ENCODE peak calls at places on chromosomes 13 and 19, in five cellular contexts. W, B, A, S and O are unnamed samples.

GRCh38 chr19:1907563-1908363 is 2.6 kb downstream of the ADAT3 start:
- DNase-seq in W (no peak), B (no peak), A (no peak), S (peak; percentile 45), O (no peak)

GRCh38 chr19:46845959-46846459 is 4.6 kb downstream of the AP2S1 start:
- DNase-seq in W (no peak), B (no peak), A (peak; percentile 29), S (no peak), O (no peak)

GRCh38 chr19:850221-850978 is 1.7 kb upstream of the ELANE start:
- DNase-seq in W (peak; percentile 94), B (peak; percentile 85), A (peak; percentile 42), S (peak; percentile 96), O (peak; percentile 96)

GRCh38 chr19:16562608-16563025 is 9.6 kb downstream of the SLC35E1 start:
- DNase-seq in W (no peak), B (no peak), A (no peak), S (no peak), O (no peak)

GRCh38 chr13:97912139-97912535 is 41.3 kb upstream of the IPO5 start:
- DNase-seq in W (no peak), B (no peak), A (no peak), S (no peak), O (no peak)

GRCh38 chr19:17358395-17358794 is 18.7 kb downstream of the PLVAP start:
- DNase-seq in W (no peak), B (no peak), A (no peak), S (no peak), O (peak; percentile 92)

GRCh38 chr19:38662508-38663155 is 15.2 kb downstream of the ACTN4 start:
- DNase-seq in W (no peak), B (no peak), A (no peak), S (no peak), O (no peak)

GRCh38 chr13:69690999-69691398 is 416.6 kb upstream of the ATXN8OS start:
- DNase-seq in W (no peak), B (no peak), A (no peak), S (no peak), O (no peak)

GRCh38 chr19:18999016-18999758 is 34.1 kb downstream of the SUGP2 start:
- DNase-seq in W (no peak), B (no peak), A (no peak), S (no peak), O (no peak)

GRCh38 chr13:39364797-39365468 is 238.1 kb downstream of the LHFPL6 start:
- DNase-seq in W (no peak), B (no peak), A (no peak), S (no peak), O (no peak)

GRCh38 chr19:42343344-42344110 is 18.1 kb downstream of the MEGF8 start:
- DNase-seq in W (peak; percentile 48), B (no peak), A (no peak), S (no peak), O (no peak)

GRCh38 chr19:22735911-22736645 is 47.9 kb downstream of the ZNF99 start:
- DNase-seq in W (no peak), B (peak; percentile 16), A (no peak), S (no peak), O (no peak)

GRCh38 chr19:1327125-1327524 is 41.5 kb downstream of the EFNA2 start:
- DNase-seq in W (no peak), B (no peak), A (no peak), S (no peak), O (no peak)

GRCh38 chr19:4061683-4062575 is 4.8 kb downstream of the ZBTB7A start:
- DNase-seq in W (no peak), B (peak; percentile 73), A (no peak), S (peak; percentile 46), O (no peak)

GRCh38 chr13:31639443-31640163 is 99.7 kb upstream of the RXFP2 start:
- DNase-seq in W (no peak), B (no peak), A (no peak), S (no peak), O (no peak)

GRCh38 chr13:96632536-96633320 is 361.5 kb downstream of the OXGR1 start:
- DNase-seq in W (no peak), B (no peak), A (no peak), S (no peak), O (no peak)

GRCh38 chr19:49746206-49746958 is 16.7 kb downstream of the TSKS start:
- DNase-seq in W (peak; percentile 79), B (peak; percentile 60), A (no peak), S (peak; percentile 68), O (no peak)

GRCh38 chr13:99980201-99981114 is 1.1 kb upstream of the ZIC2 start:
- DNase-seq in W (peak; percentile 78), B (peak; percentile 84), A (no peak), S (peak; percentile 35), O (peak; percentile 96)

GRCh38 chr19:6767357-6768235 is at the start of gene SH2D3A:
- DNase-seq in W (peak; percentile 84), B (peak; percentile 85), A (peak; percentile 97), S (no peak), O (peak; percentile 47)

GRCh38 chr13:40648040-40648439 is 18.4 kb downstream of the FOXO1 start:
- DNase-seq in W (no peak), B (no peak), A (no peak), S (no peak), O (no peak)

GRCh38 chr19:5397804-5398692 is 57.2 kb upstream of the ZNRF4 start:
- DNase-seq in W (no peak), B (no peak), A (no peak), S (no peak), O (no peak)

GRCh38 chr13:40666058-40666904 is at the start of gene FOXO1:
- DNase-seq in W (peak; percentile 95), B (peak; percentile 94), A (peak; percentile 87), S (peak; percentile 92), O (peak; percentile 94)

GRCh38 chr19:45973564-45974338 is at the start of gene NOVA2:
- DNase-seq in W (peak; percentile 90), B (peak; percentile 83), A (no peak), S (peak; percentile 53), O (peak; percentile 89)

GRCh38 chr13:27171830-27172494 is 351 bp upstream of the USP12 start:
- DNase-seq in W (peak; percentile 96), B (peak; percentile 96), A (peak; percentile 85), S (peak; percentile 85), O (peak; percentile 74)

DNA sequence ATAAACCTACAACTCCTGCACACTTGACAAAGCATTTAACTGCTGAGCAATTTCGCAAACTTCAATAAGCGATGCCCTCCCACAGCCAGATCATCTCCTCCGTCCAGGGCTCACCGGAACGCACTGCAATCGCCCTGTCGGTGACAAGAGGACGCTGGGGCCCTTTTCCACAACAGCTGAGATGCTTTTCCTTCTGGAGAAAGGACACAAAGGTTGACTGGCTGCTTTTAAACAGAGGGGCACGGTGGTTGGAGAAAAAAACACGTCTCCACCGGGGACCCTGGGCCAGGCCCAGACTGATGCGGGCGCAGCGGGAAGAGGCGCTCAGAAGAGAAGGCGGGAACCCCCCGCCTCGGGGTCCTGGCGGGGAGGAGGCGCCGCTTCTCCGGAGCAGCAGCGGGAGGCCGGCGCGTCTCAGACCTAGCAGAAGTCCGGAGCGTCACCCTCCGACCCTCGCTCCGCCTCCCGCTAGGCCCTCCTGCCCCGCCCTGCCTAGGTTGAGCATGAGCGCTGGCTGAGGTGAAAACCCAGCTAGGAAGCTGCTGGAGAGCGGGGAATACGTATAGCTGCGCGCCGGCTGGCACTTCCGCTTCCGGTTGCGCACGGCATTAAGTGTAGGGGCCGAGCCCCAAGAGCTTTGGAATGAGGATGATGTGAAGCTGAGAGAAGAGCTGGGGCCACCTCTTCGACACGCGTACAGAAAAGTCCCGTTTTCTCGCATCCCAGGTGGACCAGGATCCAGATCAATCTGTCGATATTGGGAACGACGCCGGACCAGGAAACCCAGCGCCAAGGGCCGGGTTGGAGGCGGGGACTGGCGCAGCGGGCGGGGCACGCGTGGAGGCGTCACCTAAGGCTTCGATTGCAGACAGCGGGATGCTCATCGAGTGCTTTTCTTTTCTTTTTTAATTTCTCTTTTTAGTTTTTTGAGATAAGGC is at the start of gene ZNF846:
- DNase-seq in W (peak; percentile 96), B (peak; percentile 94), A (peak; percentile 92), S (peak; percentile 92), O (peak; percentile 95)
- TF ChIP-seq POLR2A in W (no peak), B (peak; percentile 49), A (peak; percentile 83), S (peak; percentile 59), O (peak; percentile 74)

GRCh38 chr19:36418287-36419001 is at the start of gene ZFP82:
- DNase-seq in W (peak; percentile 93), B (peak; percentile 73), A (peak; percentile 71), S (peak; percentile 72), O (peak; percentile 71)
- TF ChIP-seq POLR2A in W (no peak), B (peak; percentile 26), A (peak; percentile 18), S (no peak), O (peak; percentile 87)

GRCh38 chr13:77016888-77017623 is 9.9 kb downstream of the FBXL3 start:
- DNase-seq in W (no peak), B (no peak), A (no peak), S (no peak), O (no peak)
- TF ChIP-seq POLR2A in W (no peak), B (no peak), A (no peak), S (no peak), O (no peak)

DNA sequence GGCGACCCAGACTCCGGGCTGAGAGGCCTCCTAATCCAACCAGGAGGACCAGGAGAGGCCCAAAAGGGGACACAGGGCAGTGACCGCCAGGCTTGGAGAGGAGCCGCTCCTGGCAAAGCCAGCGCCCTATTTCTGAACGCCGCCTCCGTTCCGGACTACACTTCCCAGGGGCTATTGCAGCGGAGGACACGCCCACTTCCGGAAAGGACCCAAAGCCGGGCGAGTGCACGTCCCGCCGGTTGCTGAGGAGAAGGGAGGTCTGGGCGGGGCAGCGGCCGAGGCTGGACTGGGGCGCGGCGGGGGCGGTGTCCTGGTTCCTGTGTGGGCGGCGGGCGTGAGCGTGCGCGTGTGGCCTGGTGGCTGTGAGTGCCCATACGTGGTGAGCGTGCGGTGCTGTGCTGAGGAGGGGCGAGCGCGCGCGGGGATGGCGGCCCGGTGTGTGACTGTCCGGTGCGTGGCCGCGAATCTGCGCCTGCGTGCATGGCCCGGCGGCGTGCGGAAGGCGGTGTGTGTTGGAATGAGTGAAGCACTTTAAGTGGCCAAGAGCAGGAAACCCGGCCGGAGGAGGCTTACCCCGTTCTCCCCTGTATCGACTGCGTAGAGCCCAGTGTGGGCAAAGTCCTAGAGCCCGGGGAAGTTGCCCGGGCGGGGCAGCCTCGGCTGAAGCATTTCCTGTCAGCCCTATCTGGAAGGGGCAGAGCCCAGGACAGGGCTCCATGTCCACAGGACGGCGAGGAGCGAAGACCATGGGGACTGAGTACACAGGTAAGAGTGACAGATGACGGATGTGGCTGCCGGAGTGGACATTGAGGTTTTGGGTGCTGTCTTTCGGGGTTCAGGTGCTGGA is at the start of gene ZNF470:
- DNase-seq in W (peak; percentile 96), B (peak; percentile 95), A (peak; percentile 94), S (peak; percentile 94), O (peak; percentile 70)
- TF ChIP-seq POLR2A in W (no peak), B (peak; percentile 59), A (peak; percentile 49), S (peak; percentile 48), O (peak; percentile 27)